ENCODE peak calls at places on chromosomes 6 and 20, in eight cellular contexts. One of them, this sample, is unnamed.

GRCh38 chr6:141169419-141169818 is 963.3 kb upstream of the GJE1 start:
- DNase-seq in effector CD4-positive, alpha-beta T cell: no peak
- DNase-seq in NCI-H1105: no peak
- DNase-seq in AG10803: peak; percentile 88
- DNase-seq in stimulated activated CD8-positive, alpha-beta memory T cell treated with anti-CD3 and anti-CD28 coated beads, Interleukin-4, amount 100 ng/mL, for 4 hours: no peak
- DNase-seq in SJCRH30: peak; percentile 35
- DNase-seq in activated T-helper 1 cell treated with anti-CD3 and anti-CD28 coated beads, Interleukin-2, amount 50 U/mL, for 16 hours: no peak
- DNase-seq in activated gamma-delta T cell treated with anti-CD3 and anti-CD28 coated beads, Interleukin-2, amount 50 U/mL, for 16 hours: no peak
- DNase-seq in this sample: peak; percentile 14

GRCh38 chr20:61682114-61682997 is 383.3 kb downstream of the TAF4 start:
- DNase-seq in NCI-H1105: no peak
- DNase-seq in AG10803: peak; percentile 24
- DNase-seq in SJCRH30: no peak
- DNase-seq in stimulated activated CD8-positive, alpha-beta memory T cell treated with anti-CD3 and anti-CD28 coated beads, Interleukin-4, amount 100 ng/mL, for 4 hours: no peak
- DNase-seq in activated gamma-delta T cell treated with anti-CD3 and anti-CD28 coated beads, Interleukin-2, amount 50 U/mL, for 16 hours: no peak
- DNase-seq in effector CD4-positive, alpha-beta T cell: no peak
- DNase-seq in activated T-helper 1 cell treated with anti-CD3 and anti-CD28 coated beads, Interleukin-2, amount 50 U/mL, for 16 hours: no peak
- DNase-seq in this sample: no peak

GRCh38 chr6:5302995-5303622 is 41.8 kb downstream of the FARS2 start:
- DNase-seq in stimulated activated CD8-positive, alpha-beta memory T cell treated with anti-CD3 and anti-CD28 coated beads, Interleukin-4, amount 100 ng/mL, for 4 hours: peak; percentile 4
- DNase-seq in activated gamma-delta T cell treated with anti-CD3 and anti-CD28 coated beads, Interleukin-2, amount 50 U/mL, for 16 hours: peak; percentile 17
- DNase-seq in effector CD4-positive, alpha-beta T cell: peak; percentile 43
- DNase-seq in activated T-helper 1 cell treated with anti-CD3 and anti-CD28 coated beads, Interleukin-2, amount 50 U/mL, for 16 hours: peak; percentile 32
- DNase-seq in NCI-H1105: no peak
- DNase-seq in AG10803: no peak
- DNase-seq in SJCRH30: no peak
- DNase-seq in this sample: no peak

GRCh38 chr6:15621203-15622044 is 41.4 kb downstream of the DTNBP1 start:
- DNase-seq in effector CD4-positive, alpha-beta T cell: no peak
- DNase-seq in AG10803: peak; percentile 29
- DNase-seq in activated T-helper 1 cell treated with anti-CD3 and anti-CD28 coated beads, Interleukin-2, amount 50 U/mL, for 16 hours: no peak
- DNase-seq in NCI-H1105: no peak
- DNase-seq in SJCRH30: peak; percentile 48
- DNase-seq in activated gamma-delta T cell treated with anti-CD3 and anti-CD28 coated beads, Interleukin-2, amount 50 U/mL, for 16 hours: no peak
- DNase-seq in stimulated activated CD8-positive, alpha-beta memory T cell treated with anti-CD3 and anti-CD28 coated beads, Interleukin-4, amount 100 ng/mL, for 4 hours: no peak
- DNase-seq in this sample: no peak

GRCh38 chr6:155882527-155883333 is 427.1 kb upstream of the NOX3 start:
- DNase-seq in effector CD4-positive, alpha-beta T cell: no peak
- DNase-seq in NCI-H1105: no peak
- DNase-seq in SJCRH30: no peak
- DNase-seq in activated T-helper 1 cell treated with anti-CD3 and anti-CD28 coated beads, Interleukin-2, amount 50 U/mL, for 16 hours: no peak
- DNase-seq in AG10803: no peak
- DNase-seq in stimulated activated CD8-positive, alpha-beta memory T cell treated with anti-CD3 and anti-CD28 coated beads, Interleukin-4, amount 100 ng/mL, for 4 hours: no peak
- DNase-seq in activated gamma-delta T cell treated with anti-CD3 and anti-CD28 coated beads, Interleukin-2, amount 50 U/mL, for 16 hours: no peak
- DNase-seq in this sample: no peak

GRCh38 chr6:36358235-36358915 is 21.7 kb upstream of the BNIP5 start:
- DNase-seq in stimulated activated CD8-positive, alpha-beta memory T cell treated with anti-CD3 and anti-CD28 coated beads, Interleukin-4, amount 100 ng/mL, for 4 hours: no peak
- DNase-seq in NCI-H1105: no peak
- DNase-seq in effector CD4-positive, alpha-beta T cell: no peak
- DNase-seq in activated T-helper 1 cell treated with anti-CD3 and anti-CD28 coated beads, Interleukin-2, amount 50 U/mL, for 16 hours: no peak
- DNase-seq in AG10803: no peak
- DNase-seq in SJCRH30: peak; percentile 65
- DNase-seq in activated gamma-delta T cell treated with anti-CD3 and anti-CD28 coated beads, Interleukin-2, amount 50 U/mL, for 16 hours: no peak
- DNase-seq in this sample: no peak

GRCh38 chr20:41559658-41560057 is 58.5 kb downstream of the CHD6 start:
- DNase-seq in effector CD4-positive, alpha-beta T cell: no peak
- DNase-seq in AG10803: no peak
- DNase-seq in NCI-H1105: no peak
- DNase-seq in activated gamma-delta T cell treated with anti-CD3 and anti-CD28 coated beads, Interleukin-2, amount 50 U/mL, for 16 hours: no peak
- DNase-seq in SJCRH30: no peak
- DNase-seq in activated T-helper 1 cell treated with anti-CD3 and anti-CD28 coated beads, Interleukin-2, amount 50 U/mL, for 16 hours: no peak
- DNase-seq in stimulated activated CD8-positive, alpha-beta memory T cell treated with anti-CD3 and anti-CD28 coated beads, Interleukin-4, amount 100 ng/mL, for 4 hours: no peak
- DNase-seq in this sample: no peak

GRCh38 chr6:108446629-108447150 is 114.0 kb upstream of the FOXO3 start:
- DNase-seq in activated gamma-delta T cell treated with anti-CD3 and anti-CD28 coated beads, Interleukin-2, amount 50 U/mL, for 16 hours: no peak
- DNase-seq in effector CD4-positive, alpha-beta T cell: no peak
- DNase-seq in AG10803: peak; percentile 29
- DNase-seq in NCI-H1105: no peak
- DNase-seq in activated T-helper 1 cell treated with anti-CD3 and anti-CD28 coated beads, Interleukin-2, amount 50 U/mL, for 16 hours: no peak
- DNase-seq in stimulated activated CD8-positive, alpha-beta memory T cell treated with anti-CD3 and anti-CD28 coated beads, Interleukin-4, amount 100 ng/mL, for 4 hours: no peak
- DNase-seq in SJCRH30: no peak
- DNase-seq in this sample: no peak

GRCh38 chr6:48912503-48912902 is 550.5 kb downstream of the MMUT start:
- DNase-seq in effector CD4-positive, alpha-beta T cell: no peak
- DNase-seq in SJCRH30: no peak
- DNase-seq in activated gamma-delta T cell treated with anti-CD3 and anti-CD28 coated beads, Interleukin-2, amount 50 U/mL, for 16 hours: no peak
- DNase-seq in stimulated activated CD8-positive, alpha-beta memory T cell treated with anti-CD3 and anti-CD28 coated beads, Interleukin-4, amount 100 ng/mL, for 4 hours: no peak
- DNase-seq in activated T-helper 1 cell treated with anti-CD3 and anti-CD28 coated beads, Interleukin-2, amount 50 U/mL, for 16 hours: no peak
- DNase-seq in NCI-H1105: no peak
- DNase-seq in AG10803: no peak
- DNase-seq in this sample: no peak

GRCh38 chr6:104540743-104541142 is 319.0 kb downstream of the HACE1 start:
- DNase-seq in effector CD4-positive, alpha-beta T cell: no peak
- DNase-seq in SJCRH30: no peak
- DNase-seq in activated gamma-delta T cell treated with anti-CD3 and anti-CD28 coated beads, Interleukin-2, amount 50 U/mL, for 16 hours: no peak
- DNase-seq in AG10803: peak; percentile 72
- DNase-seq in NCI-H1105: no peak
- DNase-seq in stimulated activated CD8-positive, alpha-beta memory T cell treated with anti-CD3 and anti-CD28 coated beads, Interleukin-4, amount 100 ng/mL, for 4 hours: no peak
- DNase-seq in activated T-helper 1 cell treated with anti-CD3 and anti-CD28 coated beads, Interleukin-2, amount 50 U/mL, for 16 hours: no peak
- DNase-seq in this sample: no peak

GRCh38 chr6:160240691-160241084 is 17.9 kb downstream of the SLC22A2 start:
- DNase-seq in effector CD4-positive, alpha-beta T cell: no peak
- DNase-seq in NCI-H1105: no peak
- DNase-seq in AG10803: no peak
- DNase-seq in activated gamma-delta T cell treated with anti-CD3 and anti-CD28 coated beads, Interleukin-2, amount 50 U/mL, for 16 hours: no peak
- DNase-seq in activated T-helper 1 cell treated with anti-CD3 and anti-CD28 coated beads, Interleukin-2, amount 50 U/mL, for 16 hours: no peak
- DNase-seq in stimulated activated CD8-positive, alpha-beta memory T cell treated with anti-CD3 and anti-CD28 coated beads, Interleukin-4, amount 100 ng/mL, for 4 hours: no peak
- DNase-seq in SJCRH30: no peak
- DNase-seq in this sample: no peak

GRCh38 chr6:142781124-142781523 is 163.9 kb downstream of the HIVEP2 start:
- DNase-seq in stimulated activated CD8-positive, alpha-beta memory T cell treated with anti-CD3 and anti-CD28 coated beads, Interleukin-4, amount 100 ng/mL, for 4 hours: no peak
- DNase-seq in SJCRH30: no peak
- DNase-seq in AG10803: no peak
- DNase-seq in effector CD4-positive, alpha-beta T cell: no peak
- DNase-seq in NCI-H1105: no peak
- DNase-seq in activated T-helper 1 cell treated with anti-CD3 and anti-CD28 coated beads, Interleukin-2, amount 50 U/mL, for 16 hours: no peak
- DNase-seq in activated gamma-delta T cell treated with anti-CD3 and anti-CD28 coated beads, Interleukin-2, amount 50 U/mL, for 16 hours: no peak
- DNase-seq in this sample: no peak

GRCh38 chr6:135322427-135323201 is 141.5 kb downstream of the MYB start:
- DNase-seq in NCI-H1105: no peak
- DNase-seq in activated gamma-delta T cell treated with anti-CD3 and anti-CD28 coated beads, Interleukin-2, amount 50 U/mL, for 16 hours: no peak
- DNase-seq in stimulated activated CD8-positive, alpha-beta memory T cell treated with anti-CD3 and anti-CD28 coated beads, Interleukin-4, amount 100 ng/mL, for 4 hours: no peak
- DNase-seq in SJCRH30: no peak
- DNase-seq in activated T-helper 1 cell treated with anti-CD3 and anti-CD28 coated beads, Interleukin-2, amount 50 U/mL, for 16 hours: no peak
- DNase-seq in AG10803: no peak
- DNase-seq in effector CD4-positive, alpha-beta T cell: no peak
- DNase-seq in this sample: no peak

GRCh38 chr20:31497838-31498540 is 16.3 kb upstream of the HM13 start:
- DNase-seq in SJCRH30: no peak
- DNase-seq in stimulated activated CD8-positive, alpha-beta memory T cell treated with anti-CD3 and anti-CD28 coated beads, Interleukin-4, amount 100 ng/mL, for 4 hours: no peak
- DNase-seq in NCI-H1105: peak; percentile 21
- DNase-seq in AG10803: peak; percentile 89
- DNase-seq in effector CD4-positive, alpha-beta T cell: no peak
- DNase-seq in activated T-helper 1 cell treated with anti-CD3 and anti-CD28 coated beads, Interleukin-2, amount 50 U/mL, for 16 hours: no peak
- DNase-seq in activated gamma-delta T cell treated with anti-CD3 and anti-CD28 coated beads, Interleukin-2, amount 50 U/mL, for 16 hours: no peak
- DNase-seq in this sample: no peak

GRCh38 chr20:44582321-44583025 is at the start of gene PKIG:
- DNase-seq in effector CD4-positive, alpha-beta T cell: no peak
- DNase-seq in AG10803: peak; percentile 84
- DNase-seq in stimulated activated CD8-positive, alpha-beta memory T cell treated with anti-CD3 and anti-CD28 coated beads, Interleukin-4, amount 100 ng/mL, for 4 hours: no peak
- DNase-seq in SJCRH30: peak; percentile 61
- DNase-seq in NCI-H1105: no peak
- DNase-seq in activated gamma-delta T cell treated with anti-CD3 and anti-CD28 coated beads, Interleukin-2, amount 50 U/mL, for 16 hours: no peak
- DNase-seq in activated T-helper 1 cell treated with anti-CD3 and anti-CD28 coated beads, Interleukin-2, amount 50 U/mL, for 16 hours: no peak
- DNase-seq in this sample: peak; percentile 63

GRCh38 chr6:112382778-112383177 is 35.6 kb downstream of the RFPL4B start:
- DNase-seq in AG10803: no peak
- DNase-seq in NCI-H1105: no peak
- DNase-seq in activated gamma-delta T cell treated with anti-CD3 and anti-CD28 coated beads, Interleukin-2, amount 50 U/mL, for 16 hours: no peak
- DNase-seq in effector CD4-positive, alpha-beta T cell: no peak
- DNase-seq in stimulated activated CD8-positive, alpha-beta memory T cell treated with anti-CD3 and anti-CD28 coated beads, Interleukin-4, amount 100 ng/mL, for 4 hours: no peak
- DNase-seq in activated T-helper 1 cell treated with anti-CD3 and anti-CD28 coated beads, Interleukin-2, amount 50 U/mL, for 16 hours: no peak
- DNase-seq in SJCRH30: no peak
- DNase-seq in this sample: no peak

GRCh38 chr6:38065734-38066133 is 246.2 kb downstream of the ZFAND3 start:
- DNase-seq in SJCRH30: no peak
- DNase-seq in AG10803: no peak
- DNase-seq in NCI-H1105: no peak
- DNase-seq in activated T-helper 1 cell treated with anti-CD3 and anti-CD28 coated beads, Interleukin-2, amount 50 U/mL, for 16 hours: no peak
- DNase-seq in stimulated activated CD8-positive, alpha-beta memory T cell treated with anti-CD3 and anti-CD28 coated beads, Interleukin-4, amount 100 ng/mL, for 4 hours: no peak
- DNase-seq in activated gamma-delta T cell treated with anti-CD3 and anti-CD28 coated beads, Interleukin-2, amount 50 U/mL, for 16 hours: no peak
- DNase-seq in effector CD4-positive, alpha-beta T cell: no peak
- DNase-seq in this sample: no peak

GRCh38 chr6:44229376-44230033 is 6.1 kb downstream of the SLC29A1 start:
- DNase-seq in NCI-H1105: no peak
- DNase-seq in AG10803: no peak
- DNase-seq in SJCRH30: no peak
- DNase-seq in activated T-helper 1 cell treated with anti-CD3 and anti-CD28 coated beads, Interleukin-2, amount 50 U/mL, for 16 hours: no peak
- DNase-seq in activated gamma-delta T cell treated with anti-CD3 and anti-CD28 coated beads, Interleukin-2, amount 50 U/mL, for 16 hours: no peak
- DNase-seq in stimulated activated CD8-positive, alpha-beta memory T cell treated with anti-CD3 and anti-CD28 coated beads, Interleukin-4, amount 100 ng/mL, for 4 hours: no peak
- DNase-seq in effector CD4-positive, alpha-beta T cell: no peak
- DNase-seq in this sample: no peak

GRCh38 chr6:119322715-119323350 is 26.7 kb downstream of the MAN1A1 start:
- DNase-seq in activated gamma-delta T cell treated with anti-CD3 and anti-CD28 coated beads, Interleukin-2, amount 50 U/mL, for 16 hours: peak; percentile 17
- DNase-seq in SJCRH30: no peak
- DNase-seq in AG10803: no peak
- DNase-seq in effector CD4-positive, alpha-beta T cell: peak; percentile 16
- DNase-seq in stimulated activated CD8-positive, alpha-beta memory T cell treated with anti-CD3 and anti-CD28 coated beads, Interleukin-4, amount 100 ng/mL, for 4 hours: no peak
- DNase-seq in NCI-H1105: no peak
- DNase-seq in activated T-helper 1 cell treated with anti-CD3 and anti-CD28 coated beads, Interleukin-2, amount 50 U/mL, for 16 hours: no peak
- DNase-seq in this sample: no peak

GRCh38 chr20:444117-444516 is 18.2 kb downstream of the TBC1D20 start:
- DNase-seq in SJCRH30: no peak
- DNase-seq in stimulated activated CD8-positive, alpha-beta memory T cell treated with anti-CD3 and anti-CD28 coated beads, Interleukin-4, amount 100 ng/mL, for 4 hours: no peak
- DNase-seq in effector CD4-positive, alpha-beta T cell: no peak
- DNase-seq in NCI-H1105: no peak
- DNase-seq in AG10803: no peak
- DNase-seq in activated T-helper 1 cell treated with anti-CD3 and anti-CD28 coated beads, Interleukin-2, amount 50 U/mL, for 16 hours: no peak
- DNase-seq in activated gamma-delta T cell treated with anti-CD3 and anti-CD28 coated beads, Interleukin-2, amount 50 U/mL, for 16 hours: no peak
- DNase-seq in this sample: no peak

GRCh38 chr6:170031684-170032121 is 259.2 kb downstream of the DLL1 start:
- DNase-seq in NCI-H1105: no peak
- DNase-seq in AG10803: no peak
- DNase-seq in activated T-helper 1 cell treated with anti-CD3 and anti-CD28 coated beads, Interleukin-2, amount 50 U/mL, for 16 hours: no peak
- DNase-seq in stimulated activated CD8-positive, alpha-beta memory T cell treated with anti-CD3 and anti-CD28 coated beads, Interleukin-4, amount 100 ng/mL, for 4 hours: no peak
- DNase-seq in activated gamma-delta T cell treated with anti-CD3 and anti-CD28 coated beads, Interleukin-2, amount 50 U/mL, for 16 hours: no peak
- DNase-seq in effector CD4-positive, alpha-beta T cell: no peak
- DNase-seq in SJCRH30: no peak
- DNase-seq in this sample: no peak

GRCh38 chr20:6440087-6440799 is 317.4 kb upstream of the FERMT1 start:
- DNase-seq in SJCRH30: no peak
- DNase-seq in AG10803: no peak
- DNase-seq in effector CD4-positive, alpha-beta T cell: no peak
- DNase-seq in NCI-H1105: no peak
- DNase-seq in activated gamma-delta T cell treated with anti-CD3 and anti-CD28 coated beads, Interleukin-2, amount 50 U/mL, for 16 hours: no peak
- DNase-seq in activated T-helper 1 cell treated with anti-CD3 and anti-CD28 coated beads, Interleukin-2, amount 50 U/mL, for 16 hours: no peak
- DNase-seq in stimulated activated CD8-positive, alpha-beta memory T cell treated with anti-CD3 and anti-CD28 coated beads, Interleukin-4, amount 100 ng/mL, for 4 hours: no peak
- DNase-seq in this sample: no peak

GRCh38 chr6:127554435-127555006 is 22.5 kb upstream of the C6orf58 start:
- DNase-seq in activated T-helper 1 cell treated with anti-CD3 and anti-CD28 coated beads, Interleukin-2, amount 50 U/mL, for 16 hours: no peak
- DNase-seq in AG10803: peak; percentile 35
- DNase-seq in stimulated activated CD8-positive, alpha-beta memory T cell treated with anti-CD3 and anti-CD28 coated beads, Interleukin-4, amount 100 ng/mL, for 4 hours: no peak
- DNase-seq in SJCRH30: peak; percentile 30
- DNase-seq in activated gamma-delta T cell treated with anti-CD3 and anti-CD28 coated beads, Interleukin-2, amount 50 U/mL, for 16 hours: no peak
- DNase-seq in effector CD4-positive, alpha-beta T cell: no peak
- DNase-seq in NCI-H1105: peak; percentile 59
- DNase-seq in this sample: no peak

GRCh38 chr6:160238234-160238633 is 20.4 kb downstream of the SLC22A2 start:
- DNase-seq in SJCRH30: no peak
- DNase-seq in activated T-helper 1 cell treated with anti-CD3 and anti-CD28 coated beads, Interleukin-2, amount 50 U/mL, for 16 hours: no peak
- DNase-seq in activated gamma-delta T cell treated with anti-CD3 and anti-CD28 coated beads, Interleukin-2, amount 50 U/mL, for 16 hours: no peak
- DNase-seq in AG10803: no peak
- DNase-seq in effector CD4-positive, alpha-beta T cell: no peak
- DNase-seq in stimulated activated CD8-positive, alpha-beta memory T cell treated with anti-CD3 and anti-CD28 coated beads, Interleukin-4, amount 100 ng/mL, for 4 hours: no peak
- DNase-seq in NCI-H1105: peak; percentile 66
- DNase-seq in this sample: peak; percentile 4

GRCh38 chr20:60691966-60692615 is 560.0 kb upstream of the CDH4 start:
- DNase-seq in stimulated activated CD8-positive, alpha-beta memory T cell treated with anti-CD3 and anti-CD28 coated beads, Interleukin-4, amount 100 ng/mL, for 4 hours: no peak
- DNase-seq in SJCRH30: no peak
- DNase-seq in NCI-H1105: no peak
- DNase-seq in AG10803: no peak
- DNase-seq in effector CD4-positive, alpha-beta T cell: no peak
- DNase-seq in activated gamma-delta T cell treated with anti-CD3 and anti-CD28 coated beads, Interleukin-2, amount 50 U/mL, for 16 hours: no peak
- DNase-seq in activated T-helper 1 cell treated with anti-CD3 and anti-CD28 coated beads, Interleukin-2, amount 50 U/mL, for 16 hours: no peak
- DNase-seq in this sample: no peak

GRCh38 chr20:33861458-33861857 is 50.3 kb downstream of the CHMP4B start:
- DNase-seq in activated gamma-delta T cell treated with anti-CD3 and anti-CD28 coated beads, Interleukin-2, amount 50 U/mL, for 16 hours: no peak
- DNase-seq in effector CD4-positive, alpha-beta T cell: no peak
- DNase-seq in AG10803: no peak
- DNase-seq in NCI-H1105: no peak
- DNase-seq in activated T-helper 1 cell treated with anti-CD3 and anti-CD28 coated beads, Interleukin-2, amount 50 U/mL, for 16 hours: no peak
- DNase-seq in stimulated activated CD8-positive, alpha-beta memory T cell treated with anti-CD3 and anti-CD28 coated beads, Interleukin-4, amount 100 ng/mL, for 4 hours: no peak
- DNase-seq in SJCRH30: no peak
- DNase-seq in this sample: no peak

GRCh38 chr20:7355056-7355455 is 585.2 kb downstream of the HAO1 start:
- DNase-seq in stimulated activated CD8-positive, alpha-beta memory T cell treated with anti-CD3 and anti-CD28 coated beads, Interleukin-4, amount 100 ng/mL, for 4 hours: no peak
- DNase-seq in effector CD4-positive, alpha-beta T cell: no peak
- DNase-seq in activated gamma-delta T cell treated with anti-CD3 and anti-CD28 coated beads, Interleukin-2, amount 50 U/mL, for 16 hours: no peak
- DNase-seq in AG10803: no peak
- DNase-seq in NCI-H1105: no peak
- DNase-seq in activated T-helper 1 cell treated with anti-CD3 and anti-CD28 coated beads, Interleukin-2, amount 50 U/mL, for 16 hours: no peak
- DNase-seq in SJCRH30: no peak
- DNase-seq in this sample: no peak

GRCh38 chr6:4965506-4966389 is 38.1 kb downstream of the RPP40 start:
- DNase-seq in stimulated activated CD8-positive, alpha-beta memory T cell treated with anti-CD3 and anti-CD28 coated beads, Interleukin-4, amount 100 ng/mL, for 4 hours: no peak
- DNase-seq in SJCRH30: no peak
- DNase-seq in NCI-H1105: no peak
- DNase-seq in AG10803: no peak
- DNase-seq in activated gamma-delta T cell treated with anti-CD3 and anti-CD28 coated beads, Interleukin-2, amount 50 U/mL, for 16 hours: no peak
- DNase-seq in effector CD4-positive, alpha-beta T cell: no peak
- DNase-seq in activated T-helper 1 cell treated with anti-CD3 and anti-CD28 coated beads, Interleukin-2, amount 50 U/mL, for 16 hours: no peak
- DNase-seq in this sample: no peak

GRCh38 chr20:47792021-47792618 is 6.8 kb upstream of the SULF2 start:
- DNase-seq in activated gamma-delta T cell treated with anti-CD3 and anti-CD28 coated beads, Interleukin-2, amount 50 U/mL, for 16 hours: no peak
- DNase-seq in SJCRH30: peak; percentile 82
- DNase-seq in effector CD4-positive, alpha-beta T cell: no peak
- DNase-seq in activated T-helper 1 cell treated with anti-CD3 and anti-CD28 coated beads, Interleukin-2, amount 50 U/mL, for 16 hours: no peak
- DNase-seq in AG10803: peak; percentile 97
- DNase-seq in stimulated activated CD8-positive, alpha-beta memory T cell treated with anti-CD3 and anti-CD28 coated beads, Interleukin-4, amount 100 ng/mL, for 4 hours: no peak
- DNase-seq in NCI-H1105: no peak
- DNase-seq in this sample: peak; percentile 90

GRCh38 chr6:142377112-142377848 is 75.5 kb downstream of the ADGRG6 start:
- DNase-seq in activated gamma-delta T cell treated with anti-CD3 and anti-CD28 coated beads, Interleukin-2, amount 50 U/mL, for 16 hours: no peak
- DNase-seq in stimulated activated CD8-positive, alpha-beta memory T cell treated with anti-CD3 and anti-CD28 coated beads, Interleukin-4, amount 100 ng/mL, for 4 hours: no peak
- DNase-seq in activated T-helper 1 cell treated with anti-CD3 and anti-CD28 coated beads, Interleukin-2, amount 50 U/mL, for 16 hours: no peak
- DNase-seq in SJCRH30: peak; percentile 69
- DNase-seq in AG10803: no peak
- DNase-seq in NCI-H1105: peak; percentile 92
- DNase-seq in effector CD4-positive, alpha-beta T cell: no peak
- DNase-seq in this sample: no peak

GRCh38 chr6:130425532-130425931 is 59.7 kb downstream of the TMEM200A start:
- DNase-seq in AG10803: peak; percentile 48
- DNase-seq in activated T-helper 1 cell treated with anti-CD3 and anti-CD28 coated beads, Interleukin-2, amount 50 U/mL, for 16 hours: no peak
- DNase-seq in NCI-H1105: no peak
- DNase-seq in activated gamma-delta T cell treated with anti-CD3 and anti-CD28 coated beads, Interleukin-2, amount 50 U/mL, for 16 hours: no peak
- DNase-seq in SJCRH30: no peak
- DNase-seq in stimulated activated CD8-positive, alpha-beta memory T cell treated with anti-CD3 and anti-CD28 coated beads, Interleukin-4, amount 100 ng/mL, for 4 hours: no peak
- DNase-seq in effector CD4-positive, alpha-beta T cell: no peak
- DNase-seq in this sample: no peak

GRCh38 chr6:118917550-118918321 is 17.2 kb downstream of the MCM9 start:
- DNase-seq in stimulated activated CD8-positive, alpha-beta memory T cell treated with anti-CD3 and anti-CD28 coated beads, Interleukin-4, amount 100 ng/mL, for 4 hours: no peak
- DNase-seq in activated T-helper 1 cell treated with anti-CD3 and anti-CD28 coated beads, Interleukin-2, amount 50 U/mL, for 16 hours: no peak
- DNase-seq in SJCRH30: no peak
- DNase-seq in NCI-H1105: no peak
- DNase-seq in activated gamma-delta T cell treated with anti-CD3 and anti-CD28 coated beads, Interleukin-2, amount 50 U/mL, for 16 hours: no peak
- DNase-seq in effector CD4-positive, alpha-beta T cell: no peak
- DNase-seq in AG10803: no peak
- DNase-seq in this sample: no peak

GRCh38 chr6:52351879-52352238 is 10.1 kb upstream of the PAQR8 start:
- DNase-seq in activated T-helper 1 cell treated with anti-CD3 and anti-CD28 coated beads, Interleukin-2, amount 50 U/mL, for 16 hours: no peak
- DNase-seq in AG10803: no peak
- DNase-seq in NCI-H1105: no peak
- DNase-seq in effector CD4-positive, alpha-beta T cell: no peak
- DNase-seq in stimulated activated CD8-positive, alpha-beta memory T cell treated with anti-CD3 and anti-CD28 coated beads, Interleukin-4, amount 100 ng/mL, for 4 hours: no peak
- DNase-seq in activated gamma-delta T cell treated with anti-CD3 and anti-CD28 coated beads, Interleukin-2, amount 50 U/mL, for 16 hours: no peak
- DNase-seq in SJCRH30: no peak
- DNase-seq in this sample: no peak

GRCh38 chr20:12153616-12154015 is 235.9 kb downstream of the BTBD3 start:
- DNase-seq in activated T-helper 1 cell treated with anti-CD3 and anti-CD28 coated beads, Interleukin-2, amount 50 U/mL, for 16 hours: no peak
- DNase-seq in effector CD4-positive, alpha-beta T cell: no peak
- DNase-seq in AG10803: peak; percentile 42
- DNase-seq in SJCRH30: no peak
- DNase-seq in NCI-H1105: peak; percentile 16
- DNase-seq in activated gamma-delta T cell treated with anti-CD3 and anti-CD28 coated beads, Interleukin-2, amount 50 U/mL, for 16 hours: no peak
- DNase-seq in stimulated activated CD8-positive, alpha-beta memory T cell treated with anti-CD3 and anti-CD28 coated beads, Interleukin-4, amount 100 ng/mL, for 4 hours: no peak
- DNase-seq in this sample: no peak

This sample was measured in AG09319.